ENCODE peak calls at places on chromosomes 11 and 22, in four cellular contexts. L, N, G and C are unnamed samples.
A peak's percentile ranks its signal among the peaks of the same experiment; 100 is the strongest.

GRCh38 chr11:104774578-104774977 is 123.7 kb downstream of the CASP12 start:
- DNase-seq in G (no peak), N (no peak), L (no peak), C (no peak)

GRCh38 chr11:2817431-2817830 is 68.1 kb downstream of the CDKN1C start:
- DNase-seq in L (no peak), N (no peak), G (no peak), C (no peak)

GRCh38 chr11:33682446-33682845 is 18.2 kb downstream of the C11orf91 start:
- DNase-seq in L (no peak), N (no peak), G (no peak), C (no peak)

GRCh38 chr22:19463491-19464469 is 15.2 kb downstream of the UFD1 start:
- DNase-seq in L (peak; percentile 52), N (no peak), G (no peak), C (no peak)

GRCh38 chr11:127106142-127106541 is 105.6 kb upstream of the KIRREL3 start:
- DNase-seq in L (no peak), N (no peak), G (no peak), C (no peak)

GRCh38 chr11:93498099-93499040 is 44.8 kb downstream of the SMCO4 start:
- DNase-seq in N (no peak), G (no peak), L (peak; percentile 84), C (no peak)

GRCh38 chr22:20027966-20028854 is 7.3 kb downstream of the TANGO2 start:
- DNase-seq in L (no peak), N (no peak), G (no peak), C (no peak)

GRCh38 chr22:35589071-35589735 is 27.9 kb downstream of the MB start:
- DNase-seq in G (peak; percentile 38), L (peak; percentile 79), N (no peak), C (no peak)

GRCh38 chr11:1773131-1773510 is 9.4 kb upstream of the CTSD start:
- DNase-seq in L (no peak), N (no peak), G (no peak), C (no peak)

GRCh38 chr22:30036656-30037055 is 43.6 kb upstream of the HORMAD2 start:
- DNase-seq in L (peak; percentile 34), G (no peak), N (no peak), C (no peak)

GRCh38 chr11:120710354-120711187 is 199.0 kb downstream of the GRIK4 start:
- DNase-seq in N (peak; percentile 17), L (peak; percentile 80), G (peak; percentile 34), C (no peak)

GRCh38 chr22:37043828-37044538 is 7.6 kb upstream of the KCTD17 start:
- DNase-seq in N (peak; percentile 59), G (peak; percentile 31), L (peak; percentile 45), C (no peak)

GRCh38 chr22:49353185-49353584 is 474.5 kb downstream of the BRD1 start:
- DNase-seq in G (no peak), N (no peak), L (no peak), C (no peak)

GRCh38 chr22:27747396-27748256 is 53.9 kb downstream of the MN1 start:
- DNase-seq in N (no peak), L (no peak), G (no peak), C (no peak)

GRCh38 chr11:134667175-134667500 is 255.1 kb upstream of the B3GAT1 start:
- DNase-seq in G (no peak), N (no peak), L (no peak), C (no peak)

GRCh38 chr11:122879785-122880184 is 2.8 kb upstream of the JHY start:
- DNase-seq in N (peak; percentile 20), G (no peak), L (no peak), C (no peak)

GRCh38 chr11:14052198-14052597 is 89.7 kb downstream of the SPON1 start:
- DNase-seq in G (no peak), N (no peak), L (no peak), C (no peak)

GRCh38 chr11:105393326-105393725 is 216.5 kb upstream of the GRIA4 start:
- DNase-seq in L (no peak), N (no peak), G (no peak), C (no peak)

GRCh38 chr11:3837793-3838192 is 3.0 kb downstream of the RHOG start:
- DNase-seq in G (no peak), L (no peak), N (peak; percentile 37), C (no peak)